ENCODE peak calls at places on chromosomes 5 and 9, in eight cellular contexts. H, B, Y, F, G, V, T and K are unnamed samples. For H3K4me1, the result is how much of the 10 kb centered on the place peaks cover.

GRCh38 chr5:12794476-12795332 is 890.5 kb upstream of the CTNND2 start:
- DNase-seq in H (no peak), B (no peak), Y (no peak), F (no peak), G (no peak), V (no peak), T (no peak), K (no peak)

GRCh38 chr5:111756701-111757581 is at the start of gene NREP:
- DNase-seq in H (peak), B (peak), Y (peak), F (peak), G (peak), V (peak), T (peak), K (peak)

GRCh38 chr5:177339107-177339638 is 12.3 kb downstream of the LMAN2 start:
- DNase-seq in H (no peak), B (no peak), Y (no peak), F (no peak), G (no peak), V (no peak), T (no peak), K (no peak)

GRCh38 chr5:145887217-145887616 is 14.4 kb upstream of the GRXCR2 start:
- DNase-seq in H (peak), B (no peak), Y (no peak), F (no peak), G (no peak), V (no peak), T (peak), K (no peak)

GRCh38 chr9:136902259-136902821 is 16.0 kb downstream of the TRAF2 start:
- DNase-seq in H (peak), B (peak), Y (peak), F (no peak), G (peak), V (peak), T (no peak), K (no peak)

GRCh38 chr5:133769842-133770241 is 157.5 kb upstream of the FSTL4 start:
- DNase-seq in H (no peak), B (no peak), Y (no peak), F (no peak), G (no peak), V (no peak), T (no peak), K (no peak)

GRCh38 chr5:5494489-5495402 is 72.3 kb downstream of the ICE1 start:
- DNase-seq in H (peak), B (peak), Y (peak), F (peak), G (peak), V (peak), T (peak), K (no peak)

GRCh38 chr5:10036136-10036535 is 213.6 kb downstream of the ATPSCKMT start:
- DNase-seq in H (no peak), B (no peak), Y (no peak), F (no peak), G (peak), V (no peak), T (peak), K (peak)

GRCh38 chr5:97778451-97778850 is 595.4 kb upstream of the RIOK2 start:
- DNase-seq in H (no peak), B (no peak), Y (no peak), F (no peak), G (peak), V (no peak), T (peak), K (no peak)

GRCh38 chr9:136823136-136824046 is 15.6 kb downstream of the RABL6 start:
- DNase-seq in H (no peak), B (no peak), Y (peak), F (no peak), G (no peak), V (peak), T (no peak), K (no peak)

GRCh38 chr5:140546851-140547507 is 483 bp upstream of the EIF4EBP3 start:
- DNase-seq in H (no peak), B (no peak), Y (no peak), F (no peak), G (no peak), V (no peak), T (no peak), K (no peak)

GRCh38 chr9:134597041-134597913 is 44.3 kb upstream of the COL5A1 start:
- DNase-seq in H (peak), B (no peak), Y (no peak), F (no peak), G (peak), V (no peak), T (no peak), K (no peak)

GRCh38 chr9:130129425-130130061 is 42.7 kb upstream of the NCS1 start:
- DNase-seq in H (no peak), B (no peak), Y (no peak), F (no peak), G (peak), V (no peak), T (peak), K (peak)

GRCh38 chr5:115345344-115345743 is 48.9 kb upstream of the CCDC112 start:
- DNase-seq in H (no peak), B (no peak), Y (no peak), F (no peak), G (no peak), V (no peak), T (no peak), K (no peak)

GRCh38 chr5:38921174-38921573 is 75.4 kb downstream of the OSMR start:
- DNase-seq in H (no peak), B (no peak), Y (no peak), F (no peak), G (peak), V (no peak), T (no peak), K (peak)

GRCh38 chr5:5436206-5436765 is 13.8 kb downstream of the ICE1 start:
- DNase-seq in H (no peak), B (no peak), Y (no peak), F (no peak), G (no peak), V (no peak), T (no peak), K (no peak)

GRCh38 chr9:134186471-134187109 is 22.2 kb upstream of the RNU6ATAC start:
- DNase-seq in H (no peak), B (no peak), Y (peak), F (peak), G (no peak), V (no peak), T (peak), K (no peak)

GRCh38 chr9:99948896-99949295 is 42.4 kb downstream of the STX17 start:
- DNase-seq in H (no peak), B (no peak), Y (no peak), F (no peak), G (no peak), V (no peak), T (no peak), K (peak)

GRCh38 chr9:126702501-126703329 is 89.0 kb downstream of the LMX1B start:
- DNase-seq in H (no peak), B (no peak), Y (no peak), F (no peak), G (no peak), V (no peak), T (no peak), K (peak)

GRCh38 chr9:137114220-137114612 is 317 bp downstream of the DPP7 start:
- DNase-seq in H (no peak), B (no peak), Y (no peak), F (no peak), G (no peak), V (no peak), T (no peak), K (no peak)

GRCh38 chr9:4661165-4662095 is 664 bp upstream of the PLPP6 start:
- DNase-seq in H (no peak), B (no peak), Y (no peak), F (no peak), G (peak), V (no peak), T (no peak), K (no peak)

GRCh38 chr9:29214162-29214520 is 1640.9 kb upstream of the C9orf72 start:
- DNase-seq in H (peak), B (peak), Y (no peak), F (no peak), G (no peak), V (peak), T (no peak), K (peak)

GRCh38 chr9:29211003-29211584 is 1637.8 kb upstream of the C9orf72 start:
- DNase-seq in H (no peak), B (no peak), Y (no peak), F (no peak), G (no peak), V (no peak), T (no peak), K (no peak)

GRCh38 chr9:29213374-29214161 is 1640.3 kb upstream of the C9orf72 start:
- DNase-seq in H (peak), B (no peak), Y (no peak), F (no peak), G (no peak), V (no peak), T (no peak), K (peak)

GRCh38 chr9:29211681-29212589 is 1638.7 kb upstream of the C9orf72 start:
- DNase-seq in H (peak), B (peak), Y (no peak), F (no peak), G (no peak), V (peak), T (peak), K (peak)

DNA sequence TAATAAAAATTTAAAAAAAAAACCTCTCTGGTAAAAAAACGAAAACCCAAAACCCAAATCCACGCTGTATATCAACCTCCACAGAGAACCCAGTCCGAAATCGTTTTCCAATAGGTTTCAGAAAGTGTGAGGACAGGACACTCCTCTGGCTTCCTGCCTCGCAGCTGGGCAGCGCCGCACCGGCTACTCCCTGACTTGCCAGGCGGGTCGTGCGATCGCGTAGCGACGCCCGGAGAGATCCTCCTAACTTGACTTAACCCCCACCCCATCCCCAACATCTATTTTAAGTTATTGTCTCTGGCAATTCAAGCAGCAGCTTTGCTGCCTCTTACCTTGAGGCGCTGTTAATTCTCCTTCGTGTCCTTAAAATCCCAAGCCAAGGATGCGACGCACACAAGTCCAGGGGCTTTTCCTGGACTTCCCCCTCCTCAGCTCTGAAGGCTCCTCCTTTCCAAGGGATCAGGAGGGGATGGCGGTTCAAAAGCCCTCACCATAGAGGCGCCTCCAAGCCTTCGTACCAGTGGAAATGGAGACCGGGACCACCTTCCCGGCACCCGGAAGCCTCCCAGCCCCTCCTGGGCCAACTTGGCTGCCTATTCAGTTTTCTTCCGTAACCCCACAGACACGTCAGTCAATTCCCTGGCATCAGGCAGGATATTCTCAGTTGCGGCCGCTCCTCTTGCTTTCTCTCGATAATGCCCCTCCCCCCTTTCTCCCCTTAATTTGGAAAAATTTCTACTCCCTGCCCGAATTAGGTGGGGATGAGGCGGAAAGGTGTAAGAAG is 1639.5 kb upstream of the C9orf72 start:
- DNase-seq in H (peak), B (peak), Y (no peak), F (no peak), G (no peak), V (no peak), T (no peak), K (peak)
- H3K4me1 ChIP-seq in H (under half), B (under half), Y (under half), F (under half), G (under half), V (under half), T (under half), K (under half)

DNA sequence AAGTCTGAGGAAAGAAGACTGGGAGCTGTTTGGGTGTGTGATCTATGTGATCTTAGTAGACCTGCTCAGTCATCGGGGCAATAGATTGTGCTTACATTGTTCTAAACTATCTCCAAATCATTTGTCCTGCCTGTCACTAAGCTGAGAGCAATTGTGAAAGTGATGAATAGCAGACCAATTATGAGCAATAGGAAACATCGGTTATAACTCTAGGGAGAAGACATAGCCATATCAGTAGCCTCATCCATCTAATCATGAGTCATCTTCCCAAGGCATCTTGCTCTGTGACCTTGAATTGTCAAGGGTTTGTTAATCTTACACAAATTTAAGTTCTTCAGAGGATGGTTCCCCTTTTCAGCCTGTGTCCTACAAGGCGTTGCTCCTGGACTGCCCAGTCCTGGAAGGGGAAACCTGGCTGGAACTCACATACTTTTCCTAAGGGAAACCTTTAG is 54.1 kb upstream of the TRIM32 start:
- DNase-seq in H (no peak), B (no peak), Y (no peak), F (no peak), G (peak), V (no peak), T (peak), K (no peak)
- H3K27ac ChIP-seq in H (no peak), B (no peak), Y (no peak), F (no peak), G (no peak), V (no peak), T (no peak), K (no peak)

GRCh38 chr5:142167458-142167857 is 58.9 kb downstream of the NDFIP1 start:
- DNase-seq in H (peak), B (no peak), Y (no peak), F (no peak), G (no peak), V (no peak), T (no peak), K (no peak)

GRCh38 chr5:142170254-142170953 is 61.8 kb downstream of the NDFIP1 start:
- DNase-seq in H (no peak), B (no peak), Y (no peak), F (no peak), G (no peak), V (no peak), T (no peak), K (no peak)

GRCh38 chr5:142166754-142167153 is 58.2 kb downstream of the NDFIP1 start:
- DNase-seq in H (no peak), B (no peak), Y (no peak), F (no peak), G (no peak), V (no peak), T (no peak), K (no peak)

GRCh38 chr5:142171270-142171669 is 62.7 kb downstream of the NDFIP1 start:
- DNase-seq in H (no peak), B (no peak), Y (no peak), F (no peak), G (no peak), V (no peak), T (no peak), K (no peak)

DNA sequence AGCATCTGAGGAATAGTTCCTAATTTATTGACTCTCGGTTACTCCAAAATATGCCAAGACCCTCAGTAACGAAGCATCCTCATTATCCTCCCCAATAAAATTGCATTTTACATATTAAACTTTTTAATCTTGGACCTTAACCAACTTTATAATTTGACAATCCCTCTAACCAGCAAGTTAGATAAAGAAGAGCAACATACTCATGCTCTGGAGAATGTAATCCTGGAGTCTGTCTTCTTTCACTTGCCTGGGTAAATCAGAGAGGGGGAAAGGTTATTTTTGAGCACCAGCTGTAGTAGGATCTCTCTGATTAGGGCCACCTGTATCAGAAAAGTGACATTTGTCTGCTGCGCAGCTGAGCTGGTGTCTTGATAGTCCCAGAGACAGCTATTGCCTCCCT is 59.8 kb downstream of the NDFIP1 start:
- DNase-seq in H (no peak), B (no peak), Y (no peak), F (no peak), G (no peak), V (no peak), T (no peak), K (no peak)
- H3K4me1 ChIP-seq in H (under half), B (under half), Y (under half), F (under half), G (under half), V (under half), T (under half), K (under half)

DNA sequence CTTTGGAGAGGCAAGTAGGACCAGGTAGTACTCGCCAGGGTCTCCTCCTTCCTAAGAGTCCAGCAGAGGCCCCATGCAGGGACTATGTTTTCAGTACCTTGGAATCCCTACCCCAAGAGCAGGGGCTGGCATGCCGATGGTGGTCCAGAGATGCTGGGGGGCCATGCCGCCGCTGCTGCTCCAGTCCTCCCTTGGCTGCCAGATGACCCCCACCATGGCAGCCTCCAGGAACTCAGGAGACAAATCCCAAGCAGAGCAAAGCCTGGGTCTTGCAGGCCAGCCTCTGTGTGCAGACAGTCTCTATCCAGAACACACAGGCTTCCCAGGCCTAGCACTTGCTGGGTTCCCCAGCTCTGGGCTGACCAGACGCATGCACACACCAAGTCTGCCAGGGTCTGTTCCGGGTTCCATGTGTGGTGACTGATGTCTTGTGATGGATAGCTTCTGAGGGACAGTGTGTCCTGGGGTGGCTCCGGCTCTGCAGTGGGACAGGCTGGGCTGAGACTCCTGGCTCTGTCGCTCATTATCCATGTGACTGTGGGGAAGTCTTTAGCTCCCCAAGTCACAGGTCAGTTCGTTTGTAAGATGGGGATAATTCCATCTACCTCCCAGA is 127.3 kb downstream of the CRB2 start:
- DNase-seq in H (no peak), B (no peak), Y (no peak), F (no peak), G (no peak), V (no peak), T (no peak), K (no peak)
- H3K27ac ChIP-seq in H (no peak), B (no peak), Y (no peak), F (no peak), G (no peak), V (no peak), T (no peak), K (no peak)

GRCh38 chr5:43753069-43753468 is 150.1 kb downstream of the NNT start:
- DNase-seq in H (no peak), B (no peak), Y (no peak), F (no peak), G (no peak), V (no peak), T (no peak), K (peak)

GRCh38 chr5:43750809-43751208 is 147.8 kb downstream of the NNT start:
- DNase-seq in H (no peak), B (no peak), Y (no peak), F (no peak), G (no peak), V (no peak), T (no peak), K (no peak)
- H3K4me1 ChIP-seq in H (under half), B (under half), Y (under half), F (under half), G (under half), V (under half), T (under half), K (under half)

DNA sequence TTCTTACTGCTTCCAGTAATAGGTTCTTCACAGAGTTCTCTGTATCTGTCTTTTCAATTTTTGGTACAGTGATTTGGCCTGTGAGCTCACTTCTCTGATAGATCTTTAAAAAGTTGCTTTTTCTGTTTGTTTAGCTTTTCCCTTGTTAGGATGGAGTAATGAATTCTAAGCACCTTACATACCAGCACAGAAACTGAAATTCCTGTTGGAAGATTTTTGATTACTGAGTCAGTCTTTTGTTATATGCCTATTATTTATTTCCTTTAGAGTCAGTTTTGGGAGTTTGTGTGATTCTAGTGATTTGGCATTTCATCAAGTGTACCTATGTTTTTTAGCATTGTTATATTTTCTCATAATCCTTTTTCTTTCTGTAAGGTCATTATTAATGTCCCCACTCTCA is 37.6 kb upstream of the IPPK start:
- DNase-seq in H (no peak), B (no peak), Y (no peak), F (no peak), G (no peak), V (no peak), T (no peak), K (no peak)
- H3K27ac ChIP-seq in H (no peak), B (no peak), Y (no peak), F (no peak), G (no peak), V (no peak), T (no peak), K (no peak)